ENCODE peak calls at places on chromosomes 13 and 19, in four cellular contexts. One of them, this sample, is unnamed.

GRCh38 chr13:20691616-20692015 is 11.9 kb upstream of the IL17D start:
- DNase-seq in COR-L47: no peak
- DNase-seq in dorsolateral prefrontal cortex: no peak
- DNase-seq in NCI-H1092 treated with DMSO at 0.1 percent for 48 hours: no peak
- DNase-seq in this sample: no peak

GRCh38 chr19:29809795-29810503 is 1.8 kb upstream of the CCNE1 start:
- DNase-seq in COR-L47: no peak
- DNase-seq in dorsolateral prefrontal cortex: no peak
- DNase-seq in NCI-H1092 treated with DMSO at 0.1 percent for 48 hours: no peak
- DNase-seq in this sample: no peak

GRCh38 chr13:39462456-39462855 is 140.5 kb downstream of the LHFPL6 start:
- DNase-seq in NCI-H1092 treated with DMSO at 0.1 percent for 48 hours: no peak
- DNase-seq in dorsolateral prefrontal cortex: no peak
- DNase-seq in COR-L47: no peak
- DNase-seq in this sample: no peak

GRCh38 chr13:46171739-46172138 is 10.2 kb downstream of the LCP1 start:
- DNase-seq in NCI-H1092 treated with DMSO at 0.1 percent for 48 hours: no peak
- DNase-seq in dorsolateral prefrontal cortex: no peak
- DNase-seq in COR-L47: no peak
- DNase-seq in this sample: no peak

GRCh38 chr19:24166055-24166454 is 79.1 kb downstream of the ZNF254 start:
- DNase-seq in NCI-H1092 treated with DMSO at 0.1 percent for 48 hours: no peak
- DNase-seq in dorsolateral prefrontal cortex: no peak
- DNase-seq in COR-L47: no peak
- DNase-seq in this sample: no peak

GRCh38 chr13:93039131-93039530 is 187.5 kb upstream of the GPC6 start:
- DNase-seq in COR-L47: no peak
- DNase-seq in dorsolateral prefrontal cortex: no peak
- DNase-seq in NCI-H1092 treated with DMSO at 0.1 percent for 48 hours: no peak
- DNase-seq in this sample: no peak

GRCh38 chr19:5985098-5985783 is 7.3 kb upstream of the RANBP3 start:
- DNase-seq in NCI-H1092 treated with DMSO at 0.1 percent for 48 hours: no peak
- DNase-seq in COR-L47: no peak
- DNase-seq in dorsolateral prefrontal cortex: no peak
- DNase-seq in this sample: no peak

GRCh38 chr13:46983881-46984280 is 87.0 kb upstream of the HTR2A start:
- DNase-seq in dorsolateral prefrontal cortex: no peak
- DNase-seq in NCI-H1092 treated with DMSO at 0.1 percent for 48 hours: no peak
- DNase-seq in COR-L47: no peak
- DNase-seq in this sample: no peak

GRCh38 chr13:40958655-40959054 is 60.5 kb downstream of the ELF1 start:
- DNase-seq in NCI-H1092 treated with DMSO at 0.1 percent for 48 hours: no peak
- DNase-seq in COR-L47: no peak
- DNase-seq in dorsolateral prefrontal cortex: no peak
- DNase-seq in this sample: no peak

GRCh38 chr13:41547253-41548000 is 90.1 kb downstream of the RGCC start:
- DNase-seq in dorsolateral prefrontal cortex: peak
- DNase-seq in NCI-H1092 treated with DMSO at 0.1 percent for 48 hours: no peak
- DNase-seq in COR-L47: no peak
- DNase-seq in this sample: no peak

GRCh38 chr19:36136975-36137686 is 2.7 kb upstream of the CAPNS1 start:
- DNase-seq in dorsolateral prefrontal cortex: no peak
- DNase-seq in COR-L47: peak
- DNase-seq in NCI-H1092 treated with DMSO at 0.1 percent for 48 hours: peak
- DNase-seq in this sample: no peak

GRCh38 chr19:42059196-42059595 is 10.8 kb downstream of the GRIK5 start:
- DNase-seq in COR-L47: no peak
- DNase-seq in NCI-H1092 treated with DMSO at 0.1 percent for 48 hours: no peak
- DNase-seq in dorsolateral prefrontal cortex: no peak
- DNase-seq in this sample: no peak

GRCh38 chr19:18007939-18008673 is at the start of gene ARRDC2:
- DNase-seq in COR-L47: peak
- DNase-seq in NCI-H1092 treated with DMSO at 0.1 percent for 48 hours: peak
- DNase-seq in dorsolateral prefrontal cortex: peak
- DNase-seq in this sample: peak

GRCh38 chr13:84542348-84542747 is 660.1 kb upstream of the SLITRK1 start:
- DNase-seq in COR-L47: no peak
- DNase-seq in NCI-H1092 treated with DMSO at 0.1 percent for 48 hours: no peak
- DNase-seq in dorsolateral prefrontal cortex: no peak
- DNase-seq in this sample: no peak

GRCh38 chr19:14107581-14108461 is 9.7 kb downstream of the PRKACA start:
- DNase-seq in COR-L47: no peak
- DNase-seq in dorsolateral prefrontal cortex: no peak
- DNase-seq in NCI-H1092 treated with DMSO at 0.1 percent for 48 hours: no peak
- DNase-seq in this sample: no peak

GRCh38 chr19:23771761-23772667 is 13.3 kb upstream of the ZNF681 start:
- DNase-seq in NCI-H1092 treated with DMSO at 0.1 percent for 48 hours: no peak
- DNase-seq in COR-L47: no peak
- DNase-seq in dorsolateral prefrontal cortex: no peak
- DNase-seq in this sample: no peak

GRCh38 chr13:30898721-30899188 is 7.3 kb upstream of the MEDAG start:
- DNase-seq in dorsolateral prefrontal cortex: no peak
- DNase-seq in COR-L47: no peak
- DNase-seq in NCI-H1092 treated with DMSO at 0.1 percent for 48 hours: no peak
- DNase-seq in this sample: no peak

GRCh38 chr19:47471733-47472457 is at the start of gene SLC8A2:
- DNase-seq in NCI-H1092 treated with DMSO at 0.1 percent for 48 hours: peak
- DNase-seq in COR-L47: peak
- DNase-seq in dorsolateral prefrontal cortex: peak
- DNase-seq in this sample: peak

GRCh38 chr19:18649371-18650047 is 12.7 kb downstream of the KLHL26 start:
- DNase-seq in dorsolateral prefrontal cortex: peak
- DNase-seq in COR-L47: no peak
- DNase-seq in NCI-H1092 treated with DMSO at 0.1 percent for 48 hours: no peak
- DNase-seq in this sample: no peak

GRCh38 chr19:35845215-35846037 is 6.9 kb downstream of the NPHS1 start:
- DNase-seq in NCI-H1092 treated with DMSO at 0.1 percent for 48 hours: no peak
- DNase-seq in dorsolateral prefrontal cortex: no peak
- DNase-seq in COR-L47: no peak
- DNase-seq in this sample: peak

GRCh38 chr19:35216026-35216832 is 12.3 kb downstream of the FAM187B start:
- DNase-seq in NCI-H1092 treated with DMSO at 0.1 percent for 48 hours: no peak
- DNase-seq in COR-L47: no peak
- DNase-seq in dorsolateral prefrontal cortex: no peak
- DNase-seq in this sample: no peak

GRCh38 chr13:28558126-28558525 is 63.2 kb upstream of the FLT1 start:
- DNase-seq in dorsolateral prefrontal cortex: no peak
- DNase-seq in COR-L47: no peak
- DNase-seq in NCI-H1092 treated with DMSO at 0.1 percent for 48 hours: no peak
- DNase-seq in this sample: no peak